ENCODE peak calls at places on chromosome 9, in four cellular contexts. B, I, H and E are unnamed samples.

GRCh38 chr9:85702191-85702590 is 39.6 kb downstream of the AGTPBP1 start:
- DNase-seq in B (no peak), I (no peak), H (no peak), E (no peak)

GRCh38 chr9:116157436-116158138 is 4.0 kb downstream of the PAPPA start:
- DNase-seq in H (no peak), B (no peak), I (peak), E (peak)

GRCh38 chr9:100933656-100934055 is 94.9 kb upstream of the PLPPR1 start:
- DNase-seq in I (no peak), B (no peak), H (no peak), E (no peak)

GRCh38 chr9:5899292-5899691 is 8.6 kb downstream of the MLANA start:
- DNase-seq in B (peak), H (no peak), I (no peak), E (no peak)

GRCh38 chr9:89789922-89790510 is 185.2 kb downstream of the GADD45G start:
- DNase-seq in B (no peak), H (no peak), I (no peak), E (no peak)

GRCh38 chr9:74117731-74118130 is 379.4 kb upstream of the RORB start:
- DNase-seq in B (no peak), I (no peak), H (no peak), E (no peak)

GRCh38 chr9:116990592-116990991 is 303.5 kb downstream of the TRIM32 start:
- DNase-seq in H (no peak), B (no peak), I (no peak), E (no peak)

GRCh38 chr9:20770947-20771346 is 86.9 kb downstream of the FOCAD start:
- DNase-seq in H (no peak), I (no peak), B (no peak), E (no peak)

GRCh38 chr9:18786196-18786595 is 246.8 kb downstream of the SAXO1 start:
- DNase-seq in I (no peak), B (no peak), H (no peak), E (no peak)

GRCh38 chr9:123927625-123928308 is 2.2 kb downstream of the DENND1A start:
- DNase-seq in H (no peak), I (peak), B (peak), E (no peak)

GRCh38 chr9:120715331-120715924 is 1.2 kb upstream of the MEGF9 start:
- DNase-seq in H (peak), I (peak), B (no peak), E (peak)

GRCh38 chr9:8552732-8553131 is 753.2 kb upstream of the DMAC1 start:
- DNase-seq in H (no peak), I (no peak), B (no peak), E (no peak)

GRCh38 chr9:88013051-88013450 is 38.7 kb upstream of the CDK20 start:
- DNase-seq in B (no peak), H (no peak), I (no peak), E (no peak)

GRCh38 chr9:111038336-111039202 is at the start of gene LPAR1:
- DNase-seq in I (peak), H (no peak), B (no peak), E (no peak)

GRCh38 chr9:34988218-34989055 is 1.1 kb upstream of the DNAJB5 start:
- DNase-seq in B (no peak), H (no peak), I (no peak), E (no peak)

GRCh38 chr9:20309209-20309608 is 313.1 kb downstream of the MLLT3 start:
- DNase-seq in B (no peak), H (no peak), I (peak), E (no peak)

GRCh38 chr9:18499987-18500386 is 26.0 kb downstream of the ADAMTSL1 start:
- DNase-seq in I (no peak), H (no peak), B (no peak), E (no peak)

GRCh38 chr9:116090030-116090770 is 63.4 kb upstream of the PAPPA start:
- DNase-seq in B (no peak), H (no peak), I (no peak), E (no peak)

GRCh38 chr9:113345165-113345564 is 4.2 kb upstream of the BSPRY start:
- DNase-seq in H (no peak), I (no peak), B (no peak), E (no peak)

GRCh38 chr9:2072752-2073405 is 57.7 kb downstream of the SMARCA2 start:
- DNase-seq in I (no peak), H (no peak), B (no peak), E (no peak)

GRCh38 chr9:2859776-2860379 is 16.0 kb upstream of the PUM3 start:
- DNase-seq in I (peak), H (peak), B (peak), E (peak)

GRCh38 chr9:27870404-27870803 is 297.1 kb upstream of the C9orf72 start:
- DNase-seq in H (peak), B (no peak), I (no peak), E (no peak)

GRCh38 chr9:132769895-132770774 is 99.9 kb downstream of the GTF3C4 start:
- DNase-seq in I (peak), H (no peak), B (peak), E (no peak)

GRCh38 chr9:34744295-34745221 is 34.6 kb upstream of the CCL21 start:
- DNase-seq in H (peak), B (no peak), I (peak), E (no peak)

GRCh38 chr9:5500441-5501235 is 9.7 kb upstream of the PDCD1LG2 start:
- DNase-seq in B (no peak), I (peak), H (peak), E (no peak)

GRCh38 chr9:16410601-16411285 is 459.7 kb downstream of the BNC2 start:
- DNase-seq in B (no peak), I (peak), H (no peak), E (no peak)

GRCh38 chr9:4197548-4197947 is 102.3 kb downstream of the GLIS3 start:
- DNase-seq in I (no peak), H (no peak), B (peak), E (peak)

GRCh38 chr9:20178197-20178596 is 389.4 kb upstream of the SLC24A2 start:
- DNase-seq in H (no peak), B (no peak), I (no peak), E (no peak)

GRCh38 chr9:14315754-14316573 is 2.0 kb upstream of the NFIB start:
- DNase-seq in H (no peak), I (no peak), B (no peak), E (peak)

GRCh38 chr9:70835323-70835722 is 286.1 kb downstream of the TRPM3 start:
- DNase-seq in H (no peak), B (no peak), I (no peak), E (no peak)

GRCh38 chr9:7185612-7186011 is 427.8 kb downstream of the KDM4C start:
- DNase-seq in B (no peak), I (peak), H (peak), E (peak)

GRCh38 chr9:89358376-89358775 is 40.1 kb downstream of the SECISBP2 start:
- DNase-seq in I (no peak), B (no peak), H (no peak), E (no peak)

GRCh38 chr9:2755285-2755684 is 38.0 kb downstream of the KCNV2 start:
- DNase-seq in I (no peak), B (no peak), H (no peak), E (no peak)

GRCh38 chr9:134403682-134404301 is 77.5 kb downstream of the RXRA start:
- DNase-seq in I (peak), B (no peak), H (peak), E (no peak)

GRCh38 chr9:656918-657583 is 184.4 kb upstream of the DMRT1 start:
- DNase-seq in I (no peak), B (peak), H (no peak), E (no peak)

GRCh38 chr9:110115341-110115820 is 92.6 kb downstream of the C9orf152 start:
- DNase-seq in I (peak), B (no peak), H (no peak), E (no peak)